ENCODE peak calls at places on chromosomes 7 and 10, in nine cellular contexts. B is fibroblast of mammary gland; P is kidney epithelial cell; D is AG04450; C is breast epithelium; T is left ventricle myocardium inferior; Q is choroid plexus epithelial cell; F is thoracic aorta; W is CD8-positive, alpha-beta T cell. V is an unnamed sample.

GRCh38 chr7:103127006-103127405 is 21.9 kb downstream of the NAPEPLD start:
- DNase-seq in B (no peak), P (no peak), D (no peak), C (no peak), T (no peak), Q (no peak), F (no peak), W (no peak), V (no peak)

GRCh38 chr10:29725133-29725720 is 90.5 kb upstream of the SVIL start:
- DNase-seq in B (no peak), P (no peak), D (no peak), C (no peak), T (peak; percentile 30), Q (no peak), F (no peak), W (no peak), V (peak; percentile 23)

GRCh38 chr10:30368065-30368718 is 19.1 kb upstream of the MTPAP start:
- DNase-seq in B (peak; percentile 39), P (no peak), D (no peak), C (peak; percentile 7), T (no peak), Q (peak; percentile 59), F (no peak), W (no peak), V (peak; percentile 67)

GRCh38 chr7:149147072-149147729 is at the start of gene ZNF398:
- DNase-seq in B (peak; percentile 70), P (no peak), D (no peak), C (peak; percentile 37), T (peak; percentile 77), Q (peak; percentile 78), F (peak; percentile 3), W (peak; percentile 75), V (peak; percentile 79)

GRCh38 chr10:14916600-14916999 is 37.3 kb downstream of the DCLRE1C start:
- DNase-seq in B (no peak), P (no peak), D (no peak), C (no peak), T (no peak), Q (no peak), F (no peak), W (no peak), V (no peak)

GRCh38 chr10:81953420-81953819 is 78.4 kb downstream of the NRG3 start:
- DNase-seq in B (no peak), P (no peak), D (no peak), C (no peak), T (no peak), Q (peak; percentile 61), F (no peak), W (no peak), V (no peak)

GRCh38 chr10:5591336-5591824 is 66.6 kb downstream of the CALML3 start:
- DNase-seq in B (no peak), P (no peak), D (no peak), C (no peak), T (no peak), Q (no peak), F (no peak), W (no peak), V (no peak)

GRCh38 chr7:156612930-156613329 is 27.6 kb upstream of the RNF32 start:
- DNase-seq in B (no peak), P (no peak), D (no peak), C (no peak), T (no peak), Q (no peak), F (no peak), W (peak; percentile 77), V (no peak)

GRCh38 chr7:98655611-98656010 is 38.5 kb downstream of the NPTX2 start:
- DNase-seq in B (no peak), P (no peak), D (no peak), C (no peak), T (no peak), Q (no peak), F (no peak), W (no peak), V (no peak)

GRCh38 chr10:109765838-109766237 is 157.5 kb downstream of the XPNPEP1 start:
- DNase-seq in B (no peak), P (no peak), D (no peak), C (no peak), T (no peak), Q (no peak), F (no peak), W (no peak), V (no peak)

GRCh38 chr10:46326971-46327370 is 40.2 kb downstream of the ANTXRL start:
- DNase-seq in B (no peak), P (no peak), D (no peak), C (no peak), T (no peak), Q (no peak), F (no peak), W (no peak), V (no peak)

GRCh38 chr10:43035785-43036184 is 41.1 kb upstream of the RET start:
- DNase-seq in B (no peak), P (no peak), D (no peak), C (no peak), T (no peak), Q (no peak), F (no peak), W (no peak), V (no peak)

GRCh38 chr10:77391605-77392235 is 245.9 kb downstream of the KCNMA1 start:
- DNase-seq in B (peak; percentile 87), P (no peak), D (peak; percentile 73), C (peak; percentile 79), T (peak; percentile 51), Q (peak; percentile 87), F (peak; percentile 65), W (no peak), V (peak; percentile 83)

GRCh38 chr10:125264752-125265578 is 104.6 kb upstream of the CTBP2 start:
- DNase-seq in B (no peak), P (no peak), D (no peak), C (peak; percentile 68), T (no peak), Q (no peak), F (no peak), W (no peak), V (peak; percentile 97)

GRCh38 chr10:119504651-119505050 is 37.9 kb downstream of the RGS10 start:
- DNase-seq in B (no peak), P (no peak), D (no peak), C (no peak), T (no peak), Q (no peak), F (no peak), W (no peak), V (no peak)

GRCh38 chr10:89269822-89270483 is 18.4 kb upstream of the LIPA start:
- DNase-seq in B (no peak), P (no peak), D (no peak), C (no peak), T (no peak), Q (peak; percentile 50), F (no peak), W (no peak), V (no peak)

GRCh38 chr10:66928000-66928770 is 2.3 kb downstream of the LRRTM3 start:
- DNase-seq in B (no peak), P (no peak), D (no peak), C (no peak), T (no peak), Q (peak; percentile 1), F (no peak), W (no peak), V (no peak)

GRCh38 chr10:74249865-74250264 is 98.8 kb downstream of the ADK start:
- DNase-seq in B (peak; percentile 48), P (no peak), D (no peak), C (no peak), T (no peak), Q (peak; percentile 48), F (no peak), W (no peak), V (peak; percentile 65)

GRCh38 chr10:74255800-74256422 is 104.9 kb downstream of the ADK start:
- DNase-seq in B (no peak), P (no peak), D (no peak), C (no peak), T (no peak), Q (no peak), F (no peak), W (no peak), V (peak; percentile 30)

GRCh38 chr10:74255214-74255613 is 104.2 kb downstream of the ADK start:
- DNase-seq in B (no peak), P (no peak), D (no peak), C (no peak), T (no peak), Q (no peak), F (no peak), W (no peak), V (peak; percentile 11)
- TF ChIP-seq CTCF in B (no peak), P (no peak), D (no peak), C (no peak), T (no peak), Q (no peak), F (no peak), W (no peak), V (no peak)

DNA sequence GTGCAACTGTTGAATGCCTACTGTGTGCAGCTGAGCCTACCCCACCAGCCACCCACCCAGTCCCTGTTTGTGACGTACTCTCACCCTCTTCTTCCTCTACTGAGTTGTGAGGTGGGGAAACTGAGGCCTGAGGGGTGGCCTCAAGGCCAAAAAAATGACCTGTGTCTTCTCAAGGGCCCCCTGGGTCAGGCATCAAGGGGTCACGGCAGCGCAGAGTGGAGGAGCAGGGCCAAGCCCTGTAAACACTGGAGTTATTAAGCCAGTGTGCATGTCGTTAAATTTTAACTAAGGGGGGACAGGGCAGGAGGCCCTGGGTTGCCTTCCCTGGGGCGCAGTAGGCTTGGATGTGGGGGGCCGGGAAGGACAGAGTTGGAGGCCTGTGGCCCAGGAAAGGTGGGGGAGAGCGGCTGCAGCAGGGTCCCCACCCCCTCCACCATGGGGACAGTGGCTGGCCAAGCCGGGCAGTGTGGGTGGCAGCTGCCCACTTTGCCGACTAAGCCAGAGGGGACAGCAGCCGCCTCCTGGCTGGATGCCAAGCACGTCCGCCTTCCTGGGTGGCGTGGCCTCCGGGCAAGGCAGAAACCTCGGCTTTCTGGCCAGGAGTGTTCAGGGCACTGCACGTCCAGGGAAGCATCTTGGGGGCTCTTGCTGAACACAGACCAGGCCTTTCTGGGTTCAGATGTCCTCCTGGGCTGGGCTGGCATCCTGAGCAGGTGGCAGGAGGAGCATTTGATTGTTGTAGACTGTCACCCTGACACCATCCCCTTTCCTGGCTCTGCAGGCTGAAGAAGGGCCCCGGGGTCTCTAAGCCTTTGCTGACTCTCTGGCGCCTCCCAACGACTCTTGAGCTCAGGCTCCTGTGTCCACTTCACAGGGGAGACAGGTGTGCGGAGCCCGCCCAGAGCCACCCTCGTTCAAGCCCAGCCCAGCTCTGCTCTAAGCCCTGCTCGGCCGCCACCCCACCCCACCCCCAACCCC is 1.9 kb downstream of the SLC29A4 start:
- DNase-seq in B (peak; percentile 6), P (no peak), D (no peak), C (no peak), T (no peak), Q (peak; percentile 36), F (no peak), W (no peak), V (peak; percentile 47)
- H3K4me3 ChIP-seq in B (no peak overlapping the region), P (no peak overlapping the region), D (no peak overlapping the region), C (no peak overlapping the region), T (no peak overlapping the region), Q (no peak overlapping the region), F (no peak overlapping the region), W (no peak overlapping the region), V (no peak overlapping the region)

GRCh38 chr10:72834183-72834825 is 59.2 kb upstream of the OIT3 start:
- DNase-seq in B (peak; percentile 81), P (peak; percentile 29), D (peak; percentile 60), C (no peak), T (no peak), Q (peak; percentile 88), F (no peak), W (peak; percentile 15), V (peak; percentile 77)
- TF ChIP-seq CTCF in B (peak; percentile 62), P (peak; percentile 49), D (peak; percentile 72), C (peak; percentile 77), T (peak; percentile 75), Q (peak; percentile 74), F (peak; percentile 61), W (peak; percentile 64), V (peak; percentile 70)

GRCh38 chr7:80883188-80884025 is 35.4 kb downstream of the SEMA3C start:
- DNase-seq in B (peak; percentile 99), P (peak; percentile 94), D (peak; percentile 81), C (peak; percentile 39), T (no peak), Q (peak; percentile 99), F (no peak), W (no peak), V (peak; percentile 99)
- H3K4me3 ChIP-seq in B (no peak overlapping the region), P (no peak overlapping the region), D (no peak overlapping the region), C (no peak overlapping the region), T (no peak overlapping the region), Q (no peak overlapping the region), F (peak overlapping the region; percentile 5), W (no peak overlapping the region), V (no peak overlapping the region)

V was measured in epithelial cell of esophagus.